ENCODE peak calls at places on chromosomes 1 and 21, in five cellular contexts. One of them, this sample, is unnamed.

GRCh38 chr21:27423073-27423472 is 456.2 kb upstream of the ADAMTS5 start:
- DNase-seq in left lung: peak
- DNase-seq in B cell: no peak
- DNase-seq in hepatocyte: no peak
- DNase-seq in stomach: peak
- DNase-seq in this sample: no peak

GRCh38 chr1:65416767-65417166 is 3.7 kb upstream of the LEPR start:
- DNase-seq in left lung: no peak
- DNase-seq in B cell: no peak
- DNase-seq in hepatocyte: no peak
- DNase-seq in stomach: no peak
- DNase-seq in this sample: no peak

GRCh38 chr1:6930901-6931300 is 145.6 kb downstream of the CAMTA1 start:
- DNase-seq in left lung: no peak
- DNase-seq in B cell: no peak
- DNase-seq in hepatocyte: no peak
- DNase-seq in stomach: no peak
- DNase-seq in this sample: no peak

GRCh38 chr1:39238476-39238875 is 34.0 kb downstream of the MACF1 start:
- DNase-seq in left lung: no peak
- DNase-seq in B cell: no peak
- DNase-seq in hepatocyte: peak
- DNase-seq in stomach: no peak
- DNase-seq in this sample: no peak

GRCh38 chr1:167648978-167649752 is 19.1 kb downstream of the RCSD1 start:
- DNase-seq in left lung: no peak
- DNase-seq in B cell: no peak
- DNase-seq in hepatocyte: no peak
- DNase-seq in stomach: no peak
- DNase-seq in this sample: no peak

GRCh38 chr1:185244015-185244747 is 72.9 kb downstream of the IVNS1ABP start:
- DNase-seq in left lung: no peak
- DNase-seq in B cell: no peak
- DNase-seq in hepatocyte: no peak
- DNase-seq in stomach: no peak
- DNase-seq in this sample: no peak

GRCh38 chr1:84133479-84133878 is 10.6 kb upstream of the PRKACB start:
- DNase-seq in left lung: no peak
- DNase-seq in B cell: no peak
- DNase-seq in hepatocyte: no peak
- DNase-seq in stomach: no peak
- DNase-seq in this sample: no peak

GRCh38 chr1:165897326-165898303 is 70.2 kb downstream of the UCK2 start:
- DNase-seq in left lung: no peak
- DNase-seq in B cell: no peak
- DNase-seq in hepatocyte: no peak
- DNase-seq in stomach: no peak
- DNase-seq in this sample: no peak

GRCh38 chr1:78292361-78292760 is 198.4 kb upstream of the PTGFR start:
- DNase-seq in left lung: no peak
- DNase-seq in B cell: no peak
- DNase-seq in hepatocyte: no peak
- DNase-seq in stomach: no peak
- DNase-seq in this sample: no peak

GRCh38 chr1:109805486-109806180 is 41.9 kb upstream of the EPS8L3 start:
- DNase-seq in left lung: no peak
- DNase-seq in B cell: no peak
- DNase-seq in hepatocyte: no peak
- DNase-seq in stomach: peak
- DNase-seq in this sample: no peak

GRCh38 chr1:109806733-109807397 is 43.1 kb upstream of the EPS8L3 start:
- DNase-seq in left lung: no peak
- DNase-seq in B cell: no peak
- DNase-seq in hepatocyte: no peak
- DNase-seq in stomach: peak
- DNase-seq in this sample: no peak

GRCh38 chr1:109807822-109808680 is 44.3 kb upstream of the EPS8L3 start:
- DNase-seq in left lung: no peak
- DNase-seq in B cell: no peak
- DNase-seq in hepatocyte: no peak
- DNase-seq in stomach: no peak
- DNase-seq in this sample: no peak

GRCh38 chr1:109807398-109807795 is 43.7 kb upstream of the EPS8L3 start:
- DNase-seq in left lung: no peak
- DNase-seq in B cell: no peak
- DNase-seq in hepatocyte: no peak
- DNase-seq in stomach: no peak
- DNase-seq in this sample: no peak

DNA sequence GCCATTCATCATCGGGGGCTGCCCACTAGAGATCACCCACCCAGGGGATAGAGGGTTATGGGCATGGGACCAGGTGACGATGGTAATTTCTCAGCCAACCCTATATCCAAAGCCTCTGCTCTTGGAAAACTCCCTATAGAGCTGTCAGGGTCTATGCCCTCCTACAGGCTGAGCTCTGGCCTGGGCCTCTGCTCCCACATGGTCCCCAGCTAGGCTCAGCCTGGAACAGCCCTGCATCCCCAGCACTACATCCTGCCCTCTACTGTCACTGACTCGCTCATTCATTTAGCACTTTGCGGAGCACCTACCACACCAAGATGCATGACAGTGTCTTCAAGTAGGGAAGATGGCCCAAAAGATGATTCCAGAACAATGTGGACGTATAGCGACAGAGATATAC is 45.0 kb upstream of the EPS8L3 start:
- DNase-seq in left lung: no peak
- DNase-seq in B cell: no peak
- DNase-seq in hepatocyte: no peak
- DNase-seq in stomach: no peak
- DNase-seq in this sample: no peak
- TF ChIP-seq CTCF in left lung: no peak
- TF ChIP-seq CTCF in B cell: no peak
- TF ChIP-seq CTCF in hepatocyte: no peak
- TF ChIP-seq CTCF in stomach: no peak
- TF ChIP-seq CTCF in this sample: no peak

GRCh38 chr1:153833171-153833570 is 58.0 kb downstream of the SLC27A3 start:
- DNase-seq in left lung: no peak
- DNase-seq in B cell: no peak
- DNase-seq in hepatocyte: no peak
- DNase-seq in stomach: no peak
- DNase-seq in this sample: no peak

GRCh38 chr1:153832293-153832692 is 57.1 kb downstream of the SLC27A3 start:
- DNase-seq in left lung: no peak
- DNase-seq in B cell: no peak
- DNase-seq in hepatocyte: no peak
- DNase-seq in stomach: no peak
- DNase-seq in this sample: no peak

DNA sequence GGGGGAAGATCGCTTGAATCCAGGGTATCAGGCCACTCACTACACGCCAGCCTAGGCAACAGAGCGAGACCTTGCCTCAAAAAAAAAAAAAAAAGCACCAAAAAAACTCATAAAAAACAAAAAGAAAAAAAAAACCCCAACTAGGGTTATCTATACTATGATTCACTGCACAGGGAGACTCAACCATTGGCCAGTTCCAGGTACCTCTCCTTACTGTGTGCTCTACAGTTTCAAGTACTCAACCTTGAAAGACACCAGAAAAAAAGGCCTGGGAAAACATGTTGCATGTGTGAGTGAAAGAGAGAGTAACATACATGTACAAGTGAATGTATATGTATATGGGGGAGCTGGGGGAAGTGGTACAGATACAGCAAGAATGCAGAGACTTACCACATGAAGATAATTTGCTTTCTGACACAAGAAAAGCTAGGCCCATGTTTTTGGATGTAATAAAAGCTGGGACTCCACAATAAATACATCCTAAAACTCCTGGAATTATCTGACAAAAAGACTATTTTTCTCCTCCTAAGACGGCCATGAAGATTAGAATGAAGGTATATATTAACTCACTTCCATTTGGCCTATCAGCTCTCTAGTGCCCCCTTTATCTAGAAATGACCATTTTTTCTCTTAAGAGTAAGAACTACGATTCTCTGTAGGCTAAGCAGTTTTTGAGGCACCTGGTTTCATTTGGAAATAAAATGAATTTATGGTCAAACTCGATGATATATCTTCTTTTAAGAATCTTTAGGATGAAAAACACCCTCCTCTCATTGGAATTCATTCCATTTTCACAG is 52.2 kb downstream of the SLC27A3 start:
- DNase-seq in left lung: no peak
- DNase-seq in B cell: no peak
- DNase-seq in hepatocyte: no peak
- DNase-seq in stomach: no peak
- DNase-seq in this sample: no peak
- TF ChIP-seq CTCF in left lung: no peak
- TF ChIP-seq CTCF in B cell: peak
- TF ChIP-seq CTCF in hepatocyte: no peak
- TF ChIP-seq CTCF in stomach: no peak
- TF ChIP-seq CTCF in this sample: no peak

DNA sequence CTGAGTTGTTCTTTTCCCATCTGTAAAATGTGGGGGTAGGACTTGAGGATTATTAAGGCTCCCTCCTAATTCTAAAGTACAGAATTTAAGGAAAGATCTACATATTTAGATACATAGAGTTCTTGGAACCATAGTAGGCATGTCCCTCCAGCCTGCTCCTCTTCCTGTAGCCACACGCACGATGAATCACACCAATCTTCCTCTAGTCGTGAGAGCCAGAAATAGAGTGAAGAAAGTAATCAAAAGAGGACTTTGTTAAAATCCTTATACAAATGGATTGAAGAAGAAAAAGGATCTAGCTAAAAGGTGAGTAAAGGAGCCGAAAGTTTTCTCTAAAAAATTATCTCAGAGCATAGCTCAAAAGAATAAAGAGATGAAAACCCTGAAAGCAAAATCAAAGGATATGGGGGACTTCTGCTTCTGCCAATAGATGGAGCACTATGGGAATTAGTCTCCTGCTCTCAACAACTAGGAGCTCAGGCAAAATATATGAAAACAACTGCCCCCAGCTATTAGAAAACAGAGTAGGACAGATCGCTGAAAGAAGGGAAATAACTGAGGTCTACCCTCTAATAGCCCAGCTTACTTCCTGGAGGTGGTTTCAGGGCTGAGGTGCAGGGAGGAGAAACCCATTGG is 8.5 kb downstream of the C1orf141 start:
- DNase-seq in left lung: no peak
- DNase-seq in B cell: no peak
- DNase-seq in hepatocyte: no peak
- DNase-seq in stomach: no peak
- DNase-seq in this sample: no peak
- TF ChIP-seq CTCF in left lung: no peak
- TF ChIP-seq CTCF in B cell: no peak
- TF ChIP-seq CTCF in hepatocyte: peak
- TF ChIP-seq CTCF in stomach: no peak
- TF ChIP-seq CTCF in this sample: no peak

GRCh38 chr1:48448932-48449331 is 23.1 kb downstream of the SPATA6 start:
- DNase-seq in left lung: no peak
- DNase-seq in B cell: no peak
- DNase-seq in hepatocyte: no peak
- DNase-seq in stomach: no peak
- DNase-seq in this sample: no peak

GRCh38 chr1:48450505-48450904 is 21.5 kb downstream of the SPATA6 start:
- DNase-seq in left lung: no peak
- DNase-seq in B cell: no peak
- DNase-seq in hepatocyte: no peak
- DNase-seq in stomach: no peak
- DNase-seq in this sample: no peak
- TF ChIP-seq CTCF in left lung: no peak
- TF ChIP-seq CTCF in B cell: no peak
- TF ChIP-seq CTCF in hepatocyte: peak
- TF ChIP-seq CTCF in stomach: no peak
- TF ChIP-seq CTCF in this sample: no peak